ENCODE peak calls at places on chromosomes 3 and 15, in six cellular contexts. C is sciatic nerve; Z is fibroblast of the aortic adventitia; K is Panc1; N is activated naive CD8-positive, alpha-beta T cell treated with anti-CD3 and anti-CD28 coated beads, Interleukin-2, amount 50 U/mL, for 24 hours; Q is Kasumi-1. G is an unnamed sample.

GRCh38 chr15:101307048-101307896 is 12.2 kb upstream of the SNRPA1 start:
- DNase-seq in Q (no peak), C (peak; percentile 48), N (no peak), K (no peak), Z (no peak), G (peak; percentile 46)

GRCh38 chr15:89648106-89649012 is 6.9 kb downstream of the KIF7 start:
- DNase-seq in K (no peak), Z (no peak), Q (no peak), N (no peak), C (peak; percentile 56), G (peak; percentile 13)

GRCh38 chr3:66423791-66424190 is 77.0 kb downstream of the LRIG1 start:
- DNase-seq in C (no peak), Z (peak; percentile 72), K (no peak), Q (no peak), N (no peak), G (peak; percentile 88)

GRCh38 chr3:54954019-54954418 is 26.2 kb upstream of the LRTM1 start:
- DNase-seq in N (no peak), K (no peak), C (no peak), Q (no peak), Z (peak; percentile 47), G (no peak)

GRCh38 chr15:65195542-65196026 is 10.4 kb upstream of the CLPX start:
- DNase-seq in N (no peak), Z (peak; percentile 65), C (no peak), K (no peak), Q (no peak), G (peak; percentile 81)

GRCh38 chr15:81146006-81146405 is 11.9 kb downstream of the CFAP161 start:
- DNase-seq in Z (peak; percentile 19), K (no peak), C (no peak), N (no peak), Q (no peak), G (no peak)

GRCh38 chr15:70258369-70259029 is 160.8 kb upstream of the TLE3 start:
- DNase-seq in Q (peak; percentile 83), Z (no peak), C (no peak), N (peak; percentile 88), K (no peak), G (no peak)

GRCh38 chr3:137041251-137041650 is 83.5 kb downstream of the IL20RB start:
- DNase-seq in Z (no peak), K (no peak), N (no peak), C (no peak), Q (no peak), G (no peak)

GRCh38 chr15:99546436-99547100 is 19.2 kb upstream of the MEF2A start:
- DNase-seq in N (no peak), K (no peak), Q (no peak), Z (no peak), C (no peak), G (no peak)

GRCh38 chr3:186220365-186220764 is 111.5 kb upstream of the ETV5 start:
- DNase-seq in Z (no peak), Q (no peak), C (no peak), K (no peak), N (peak; percentile 18), G (no peak)

GRCh38 chr15:67386947-67387346 is 132.4 kb downstream of the IQCH start:
- DNase-seq in N (no peak), C (no peak), Q (no peak), K (no peak), Z (no peak), G (no peak)